ENCODE peak calls at places on chromosomes 7 and 10, in seven cellular contexts. One of them, this sample, is unnamed.

GRCh38 chr10:26448292-26448691 is 10.2 kb downstream of the APBB1IP start:
- DNase-seq in hypothalamus: no peak
- DNase-seq in LNCaP clone FGC: no peak
- DNase-seq in dermis microvascular lymphatic vessel endothelial cell: no peak
- DNase-seq in neural crest cell: no peak
- DNase-seq in frontal cortex: no peak
- DNase-seq in lower leg skin: no peak
- DNase-seq in this sample: no peak

GRCh38 chr10:92080244-92080643 is 156.7 kb downstream of the BTAF1 start:
- DNase-seq in lower leg skin: no peak
- DNase-seq in LNCaP clone FGC: no peak
- DNase-seq in frontal cortex: no peak
- DNase-seq in dermis microvascular lymphatic vessel endothelial cell: no peak
- DNase-seq in neural crest cell: no peak
- DNase-seq in hypothalamus: no peak
- DNase-seq in this sample: no peak

GRCh38 chr10:44068716-44069482 is 316.0 kb downstream of the CXCL12 start:
- DNase-seq in LNCaP clone FGC: no peak
- DNase-seq in frontal cortex: no peak
- DNase-seq in hypothalamus: no peak
- DNase-seq in dermis microvascular lymphatic vessel endothelial cell: no peak
- DNase-seq in lower leg skin: peak
- DNase-seq in neural crest cell: no peak
- DNase-seq in this sample: no peak

GRCh38 chr7:97845622-97846203 is 26.5 kb downstream of the ASNS start:
- DNase-seq in neural crest cell: peak
- DNase-seq in dermis microvascular lymphatic vessel endothelial cell: peak
- DNase-seq in frontal cortex: no peak
- DNase-seq in hypothalamus: no peak
- DNase-seq in LNCaP clone FGC: no peak
- DNase-seq in lower leg skin: no peak
- DNase-seq in this sample: peak

GRCh38 chr7:7966141-7966734 is 2.4 kb upstream of the GLCCI1 start:
- DNase-seq in lower leg skin: no peak
- DNase-seq in hypothalamus: no peak
- DNase-seq in frontal cortex: no peak
- DNase-seq in LNCaP clone FGC: no peak
- DNase-seq in dermis microvascular lymphatic vessel endothelial cell: no peak
- DNase-seq in neural crest cell: no peak
- DNase-seq in this sample: no peak

GRCh38 chr7:21293771-21294170 is 134.1 kb upstream of the SP4 start:
- DNase-seq in neural crest cell: no peak
- DNase-seq in lower leg skin: no peak
- DNase-seq in dermis microvascular lymphatic vessel endothelial cell: no peak
- DNase-seq in LNCaP clone FGC: no peak
- DNase-seq in frontal cortex: no peak
- DNase-seq in hypothalamus: no peak
- DNase-seq in this sample: no peak

GRCh38 chr10:110813743-110814472 is 57.8 kb upstream of the PDCD4 start:
- DNase-seq in dermis microvascular lymphatic vessel endothelial cell: no peak
- DNase-seq in neural crest cell: no peak
- DNase-seq in hypothalamus: no peak
- DNase-seq in frontal cortex: no peak
- DNase-seq in lower leg skin: no peak
- DNase-seq in LNCaP clone FGC: no peak
- DNase-seq in this sample: no peak

GRCh38 chr10:13496164-13496563 is 32.6 kb downstream of the BEND7 start:
- DNase-seq in lower leg skin: no peak
- DNase-seq in LNCaP clone FGC: no peak
- DNase-seq in neural crest cell: no peak
- DNase-seq in frontal cortex: no peak
- DNase-seq in hypothalamus: no peak
- DNase-seq in dermis microvascular lymphatic vessel endothelial cell: no peak
- DNase-seq in this sample: no peak

GRCh38 chr10:37379991-37380390 is 254.6 kb downstream of the ANKRD30A start:
- DNase-seq in dermis microvascular lymphatic vessel endothelial cell: no peak
- DNase-seq in neural crest cell: no peak
- DNase-seq in LNCaP clone FGC: no peak
- DNase-seq in frontal cortex: no peak
- DNase-seq in hypothalamus: no peak
- DNase-seq in lower leg skin: no peak
- DNase-seq in this sample: no peak

GRCh38 chr10:14975672-14976273 is 16.6 kb downstream of the MEIG1 start:
- DNase-seq in dermis microvascular lymphatic vessel endothelial cell: no peak
- DNase-seq in lower leg skin: no peak
- DNase-seq in LNCaP clone FGC: no peak
- DNase-seq in hypothalamus: no peak
- DNase-seq in neural crest cell: no peak
- DNase-seq in frontal cortex: no peak
- DNase-seq in this sample: no peak

GRCh38 chr7:157124655-157125054 is 14.1 kb upstream of the UBE3C start:
- DNase-seq in LNCaP clone FGC: peak
- DNase-seq in hypothalamus: no peak
- DNase-seq in lower leg skin: peak
- DNase-seq in frontal cortex: no peak
- DNase-seq in dermis microvascular lymphatic vessel endothelial cell: no peak
- DNase-seq in neural crest cell: no peak
- DNase-seq in this sample: no peak

GRCh38 chr7:19442016-19442785 is 266.6 kb downstream of the POLR1F start:
- DNase-seq in frontal cortex: no peak
- DNase-seq in hypothalamus: no peak
- DNase-seq in LNCaP clone FGC: no peak
- DNase-seq in lower leg skin: no peak
- DNase-seq in neural crest cell: no peak
- DNase-seq in dermis microvascular lymphatic vessel endothelial cell: no peak
- DNase-seq in this sample: peak

GRCh38 chr10:30637881-30638467 is 8.4 kb upstream of the LYZL2 start:
- DNase-seq in dermis microvascular lymphatic vessel endothelial cell: peak
- DNase-seq in LNCaP clone FGC: no peak
- DNase-seq in lower leg skin: no peak
- DNase-seq in neural crest cell: no peak
- DNase-seq in hypothalamus: no peak
- DNase-seq in frontal cortex: no peak
- DNase-seq in this sample: no peak

GRCh38 chr7:158401295-158401694 is 186.3 kb downstream of the PTPRN2 start:
- DNase-seq in lower leg skin: no peak
- DNase-seq in LNCaP clone FGC: no peak
- DNase-seq in dermis microvascular lymphatic vessel endothelial cell: no peak
- DNase-seq in hypothalamus: no peak
- DNase-seq in frontal cortex: no peak
- DNase-seq in neural crest cell: no peak
- DNase-seq in this sample: no peak

GRCh38 chr10:20744851-20745250 is 152.3 kb downstream of the NEBL start:
- DNase-seq in dermis microvascular lymphatic vessel endothelial cell: no peak
- DNase-seq in LNCaP clone FGC: no peak
- DNase-seq in lower leg skin: no peak
- DNase-seq in neural crest cell: no peak
- DNase-seq in frontal cortex: no peak
- DNase-seq in hypothalamus: no peak
- DNase-seq in this sample: no peak

GRCh38 chr7:151621961-151622360 is 102.3 kb upstream of the RHEB start:
- DNase-seq in dermis microvascular lymphatic vessel endothelial cell: no peak
- DNase-seq in lower leg skin: no peak
- DNase-seq in hypothalamus: no peak
- DNase-seq in frontal cortex: no peak
- DNase-seq in LNCaP clone FGC: no peak
- DNase-seq in neural crest cell: no peak
- DNase-seq in this sample: no peak

This sample was measured in globus pallidus.